ENCODE peak calls at places on chromosome 2, in nine cellular contexts. L is neuronal stem cell; N is CD8-positive, alpha-beta memory T cell; K is IMR-90; Y is H1; V is heart right ventricle; W is H9; J is AG04450; I is NT2/D1. D is an unnamed sample.

GRCh38 chr2:31401580-31401979 is 13.0 kb downstream of the XDH start:
- DNase-seq in L (no peak), N (no peak), K (peak; percentile 96), Y (no peak), V (no peak), W (peak; percentile 60), J (peak; percentile 69), I (peak; percentile 62), D (no peak)

GRCh38 chr2:84906900-84907714 is 1.7 kb downstream of the TMSB10 start:
- DNase-seq in L (peak; percentile 61), N (peak; percentile 53), K (peak; percentile 75), Y (no peak), V (peak; percentile 88), W (peak; percentile 63), J (no peak), I (no peak), D (peak; percentile 94)

GRCh38 chr2:102065675-102066252 is 74.0 kb downstream of the IL1R2 start:
- DNase-seq in L (no peak), N (no peak), K (peak; percentile 82), Y (no peak), V (no peak), W (no peak), J (no peak), I (no peak), D (peak; percentile 94)

GRCh38 chr2:42361728-42362298 is 796 bp upstream of the COX7A2L start:
- DNase-seq in L (no peak), N (no peak), K (no peak), Y (no peak), V (no peak), W (no peak), J (no peak), I (no peak), D (no peak)

GRCh38 chr2:216679658-216680024 is 15.7 kb downstream of the IGFBP5 start:
- DNase-seq in L (no peak), N (no peak), K (peak; percentile 17), Y (no peak), V (peak; percentile 87), W (no peak), J (no peak), I (no peak), D (peak; percentile 74)

GRCh38 chr2:100208375-100208774 is 66.0 kb upstream of the AFF3 start:
- DNase-seq in L (no peak), N (no peak), K (peak; percentile 10), Y (no peak), V (no peak), W (no peak), J (no peak), I (no peak), D (no peak)

GRCh38 chr2:178860551-178860950 is 53.3 kb upstream of the TTN start:
- DNase-seq in L (no peak), N (no peak), K (no peak), Y (no peak), V (peak; percentile 86), W (no peak), J (no peak), I (no peak), D (peak; percentile 77)

GRCh38 chr2:227864161-227864756 is 7.2 kb upstream of the DAW1 start:
- DNase-seq in L (no peak), N (no peak), K (peak; percentile 49), Y (no peak), V (no peak), W (no peak), J (no peak), I (no peak), D (peak; percentile 92)

GRCh38 chr2:141058552-141058951 is 1072.3 kb downstream of the LRP1B start:
- DNase-seq in L (no peak), N (no peak), K (no peak), Y (no peak), V (no peak), W (no peak), J (no peak), I (no peak), D (no peak)

GRCh38 chr2:211957799-211958198 is 580.8 kb downstream of the ERBB4 start:
- DNase-seq in L (no peak), N (no peak), K (no peak), Y (no peak), V (no peak), W (no peak), J (no peak), I (no peak), D (no peak)

GRCh38 chr2:84830095-84830494 is 50.8 kb downstream of the TRABD2A start:
- DNase-seq in L (no peak), N (no peak), K (no peak), Y (no peak), V (peak; percentile 28), W (peak; percentile 67), J (no peak), I (no peak), D (no peak)

GRCh38 chr2:106193491-106193976 is 567 bp downstream of the UXS1 start:
- DNase-seq in L (peak; percentile 15), N (peak; percentile 23), K (no peak), Y (peak; percentile 56), V (peak; percentile 24), W (no peak), J (no peak), I (no peak), D (no peak)

GRCh38 chr2:15812187-15812830 is 128.0 kb upstream of the MYCN start:
- DNase-seq in L (no peak), N (no peak), K (no peak), Y (no peak), V (no peak), W (no peak), J (no peak), I (no peak), D (no peak)

GRCh38 chr2:15816226-15816625 is 124.1 kb upstream of the MYCN start:
- DNase-seq in L (no peak), N (no peak), K (no peak), Y (no peak), V (no peak), W (no peak), J (no peak), I (no peak), D (no peak)

GRCh38 chr2:15813481-15814266 is 126.7 kb upstream of the MYCN start:
- DNase-seq in L (no peak), N (no peak), K (no peak), Y (no peak), V (no peak), W (no peak), J (no peak), I (no peak), D (no peak)

GRCh38 chr2:15814946-15815345 is 125.4 kb upstream of the MYCN start:
- DNase-seq in L (no peak), N (no peak), K (no peak), Y (no peak), V (no peak), W (no peak), J (no peak), I (no peak), D (no peak)

GRCh38 chr2:15814406-15814805 is 125.9 kb upstream of the MYCN start:
- DNase-seq in L (no peak), N (no peak), K (no peak), Y (no peak), V (no peak), W (no peak), J (no peak), I (no peak), D (no peak)
- H3K27me3 ChIP-seq in L (no peaks in the 10 kb centered on the region), N (no peaks in the 10 kb centered on the region), K (no peaks in the 10 kb centered on the region), Y (no peaks in the 10 kb centered on the region), V (no peaks in the 10 kb centered on the region), W (no peaks in the 10 kb centered on the region), J (no peaks in the 10 kb centered on the region), I (no peaks in the 10 kb centered on the region), D (no peaks in the 10 kb centered on the region)

DNA sequence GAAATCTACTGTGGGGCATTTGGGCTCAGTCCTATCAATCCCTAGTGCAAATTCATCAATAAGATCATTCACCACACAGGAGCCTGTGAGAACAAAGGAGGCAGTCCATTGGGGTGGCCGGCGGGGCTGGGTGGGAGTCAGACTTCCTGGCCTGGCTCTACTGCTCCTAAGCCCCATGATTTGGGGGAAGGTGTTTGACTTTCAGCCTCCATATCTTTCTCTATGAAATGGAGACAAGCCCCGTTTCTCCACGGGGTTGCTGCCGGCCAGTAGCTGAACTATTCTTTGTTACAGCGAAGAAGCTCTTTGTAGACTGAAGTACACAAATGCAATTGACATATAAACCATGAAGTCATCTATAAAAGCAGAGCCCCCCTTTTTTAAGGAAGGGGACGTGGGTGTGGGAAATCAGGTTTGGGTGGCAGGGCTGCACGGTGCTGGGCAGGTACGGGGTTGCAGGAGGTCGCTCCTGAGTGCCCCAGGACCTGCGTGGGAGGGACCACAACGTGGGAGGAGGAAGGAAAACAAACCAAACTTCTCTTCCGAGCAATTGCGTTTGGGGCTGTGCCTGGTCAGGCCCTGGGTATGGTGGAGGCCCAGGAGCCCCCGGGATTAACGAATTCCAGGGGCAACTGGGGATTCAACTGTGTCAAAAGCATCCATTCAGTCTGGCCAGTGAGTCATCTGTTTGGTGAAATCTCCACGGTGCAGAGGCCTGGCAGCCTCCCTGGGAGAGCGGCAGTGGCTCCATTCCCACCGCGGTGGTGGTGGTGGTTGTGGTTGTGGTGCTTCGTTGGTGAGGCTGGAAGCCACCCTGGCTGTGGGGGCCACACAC is 18.2 kb downstream of the FBLN7 start:
- DNase-seq in L (peak; percentile 35), N (peak; percentile 11), K (peak; percentile 47), Y (no peak), V (no peak), W (no peak), J (no peak), I (peak; percentile 42), D (no peak)
- H3K27me3 ChIP-seq in L (no peaks in the 10 kb centered on the region), N (no peaks in the 10 kb centered on the region), K (no peaks in the 10 kb centered on the region), Y (no peaks in the 10 kb centered on the region), V (no peaks in the 10 kb centered on the region), W (no peaks in the 10 kb centered on the region), J (no peaks in the 10 kb centered on the region), I (no peaks in the 10 kb centered on the region), D (no peaks in the 10 kb centered on the region)

GRCh38 chr2:232073031-232073430 is 111.5 kb downstream of the DIS3L2 start:
- DNase-seq in L (no peak), N (no peak), K (no peak), Y (no peak), V (no peak), W (no peak), J (no peak), I (no peak), D (peak; percentile 6)

GRCh38 chr2:232076272-232076671 is 114.8 kb downstream of the DIS3L2 start:
- DNase-seq in L (no peak), N (no peak), K (no peak), Y (no peak), V (no peak), W (no peak), J (no peak), I (no peak), D (no peak)

GRCh38 chr2:232075080-232075479 is 113.6 kb downstream of the DIS3L2 start:
- DNase-seq in L (no peak), N (no peak), K (peak; percentile 73), Y (no peak), V (no peak), W (no peak), J (no peak), I (no peak), D (peak; percentile 38)

GRCh38 chr2:232075859-232076258 is 114.3 kb downstream of the DIS3L2 start:
- DNase-seq in L (no peak), N (no peak), K (no peak), Y (no peak), V (no peak), W (no peak), J (no peak), I (no peak), D (peak; percentile 5)

GRCh38 chr2:232073699-232074098 is 112.2 kb downstream of the DIS3L2 start:
- DNase-seq in L (no peak), N (no peak), K (no peak), Y (no peak), V (no peak), W (no peak), J (no peak), I (no peak), D (no peak)
- H3K27me3 ChIP-seq in L (no peaks in the 10 kb centered on the region), N (no peaks in the 10 kb centered on the region), K (no peaks in the 10 kb centered on the region), Y (no peaks in the 10 kb centered on the region), V (no peaks in the 10 kb centered on the region), W (no peaks in the 10 kb centered on the region), J (no peaks in the 10 kb centered on the region), I (no peaks in the 10 kb centered on the region), D (no peaks in the 10 kb centered on the region)

GRCh38 chr2:237480988-237481387 is 6.1 kb upstream of the MLPH start:
- DNase-seq in L (no peak), N (no peak), K (no peak), Y (no peak), V (no peak), W (no peak), J (no peak), I (no peak), D (no peak)
- H3K27me3 ChIP-seq in L (peaks cover 66% of the 10 kb centered on the region), N (peaks cover 11% of the 10 kb centered on the region), K (no peaks in the 10 kb centered on the region), Y (no peaks in the 10 kb centered on the region), V (no peaks in the 10 kb centered on the region), W (peaks cover 7% of the 10 kb centered on the region), J (no peaks in the 10 kb centered on the region), I (peaks cover 77% of the 10 kb centered on the region), D (peaks cover 88% of the 10 kb centered on the region)

D was measured in cardiac muscle cell.